ENCODE peak calls at places on chromosomes 6 and 20, in nine cellular contexts. M, T, H, J, Q, F, L, U and X are unnamed samples.
A peak's percentile ranks its signal among the peaks of the same experiment; 100 is the strongest.

GRCh38 chr6:26141378-26141901 is 54.2 kb downstream of the HFE start:
- DNase-seq in M (no peak), T (no peak), H (peak; percentile 66), J (no peak), Q (no peak), F (no peak), L (no peak), U (no peak), X (no peak)

GRCh38 chr6:19803331-19804330 is 33.5 kb upstream of the ID4 start:
- DNase-seq in M (no peak), T (peak; percentile 19), H (no peak), J (no peak), Q (no peak), F (no peak), L (no peak), U (no peak), X (no peak)

GRCh38 chr6:90940812-90941481 is 354.1 kb upstream of the MAP3K7 start:
- DNase-seq in M (no peak), T (peak; percentile 66), H (no peak), J (no peak), Q (peak; percentile 57), F (no peak), L (no peak), U (no peak), X (no peak)

GRCh38 chr6:73728548-73729205 is 32.7 kb downstream of the CD109 start:
- DNase-seq in M (no peak), T (no peak), H (no peak), J (no peak), Q (no peak), F (no peak), L (no peak), U (no peak), X (no peak)

GRCh38 chr6:123829302-123829953 is 25.8 kb downstream of the NKAIN2 start:
- DNase-seq in M (no peak), T (peak; percentile 19), H (no peak), J (no peak), Q (peak; percentile 0), F (no peak), L (no peak), U (no peak), X (no peak)

GRCh38 chr20:56418385-56418861 is 6.4 kb downstream of the CASS4 start:
- DNase-seq in M (no peak), T (no peak), H (no peak), J (no peak), Q (no peak), F (no peak), L (no peak), U (no peak), X (no peak)

GRCh38 chr6:55260181-55260580 is 67.1 kb upstream of the GFRAL start:
- DNase-seq in M (no peak), T (no peak), H (no peak), J (no peak), Q (no peak), F (no peak), L (no peak), U (no peak), X (no peak)

GRCh38 chr20:25459916-25460590 is 52.6 kb downstream of the GINS1 start:
- DNase-seq in M (no peak), T (no peak), H (no peak), J (no peak), Q (no peak), F (no peak), L (no peak), U (no peak), X (no peak)

GRCh38 chr20:14712302-14712739 is 374.9 kb upstream of the FLRT3 start:
- DNase-seq in M (no peak), T (peak; percentile 67), H (peak; percentile 23), J (no peak), Q (peak; percentile 90), F (peak; percentile 29), L (no peak), U (no peak), X (no peak)

GRCh38 chr20:43941476-43942212 is 27.0 kb downstream of the TOX2 start:
- DNase-seq in M (no peak), T (peak; percentile 39), H (no peak), J (no peak), Q (peak; percentile 82), F (no peak), L (no peak), U (no peak), X (no peak)

GRCh38 chr20:11117808-11118528 is 444.2 kb upstream of the JAG1 start:
- DNase-seq in M (no peak), T (peak; percentile 93), H (no peak), J (no peak), Q (peak; percentile 78), F (no peak), L (peak; percentile 14), U (no peak), X (no peak)

GRCh38 chr6:3151705-3152104 is 5.6 kb downstream of the TUBB2A start:
- DNase-seq in M (no peak), T (no peak), H (peak; percentile 53), J (no peak), Q (no peak), F (no peak), L (no peak), U (no peak), X (no peak)

GRCh38 chr6:139173172-139173571 is 38.3 kb downstream of the HECA start:
- DNase-seq in M (no peak), T (peak; percentile 5), H (no peak), J (no peak), Q (peak; percentile 12), F (no peak), L (no peak), U (no peak), X (no peak)

GRCh38 chr6:159693894-159694545 is 979 bp upstream of the SOD2 start:
- DNase-seq in M (peak; percentile 52), T (peak; percentile 36), H (peak; percentile 62), J (no peak), Q (no peak), F (peak; percentile 73), L (peak; percentile 74), U (peak; percentile 55), X (peak; percentile 39)
- TF ChIP-seq POLR2A in M (no peak), T (no peak), H (no peak), J (no peak), Q (no peak), F (peak; percentile 44), L (no peak), U (no peak), X (no peak)

GRCh38 chr20:63979549-63980316 is at the start of gene SAMD10:
- DNase-seq in M (peak; percentile 56), T (peak; percentile 53), H (peak; percentile 65), J (peak; percentile 91), Q (no peak), F (no peak), L (peak; percentile 42), U (peak; percentile 61), X (peak; percentile 33)
- TF ChIP-seq POLR2A in M (no peak), T (no peak), H (no peak), J (no peak), Q (no peak), F (no peak), L (no peak), U (no peak), X (no peak)

DNA sequence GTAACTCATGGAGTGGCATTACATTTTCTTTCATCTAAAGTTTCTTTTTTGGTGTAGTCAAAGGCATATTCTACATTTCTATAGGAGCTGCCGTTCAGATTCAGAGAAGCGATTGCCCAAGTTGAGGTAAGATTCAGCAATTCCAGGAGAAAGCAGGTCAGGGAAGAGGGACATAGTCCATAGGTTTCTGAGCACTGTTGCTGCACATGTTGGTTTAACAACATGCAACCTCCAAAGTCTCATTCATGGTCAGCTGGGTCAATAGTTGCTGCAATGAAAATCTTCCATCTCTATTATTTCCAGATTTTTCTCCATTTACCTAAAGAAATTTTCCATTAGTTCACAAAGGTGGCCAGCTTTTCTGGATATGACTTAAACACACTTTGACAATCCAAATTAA is 682.3 kb upstream of the MAN1A1 start:
- DNase-seq in M (no peak), T (no peak), H (no peak), J (no peak), Q (no peak), F (no peak), L (no peak), U (no peak), X (no peak)
- TF ChIP-seq POLR2A in M (no peak), T (no peak), H (no peak), J (no peak), Q (no peak), F (no peak), L (no peak), U (no peak), X (no peak)

GRCh38 chr6:93420163-93420806 is 926 bp upstream of the EPHA7 start:
- DNase-seq in M (no peak), T (no peak), H (no peak), J (no peak), Q (no peak), F (no peak), L (no peak), U (no peak), X (no peak)

GRCh38 chr6:93417421-93417996 is 1.9 kb downstream of the EPHA7 start:
- DNase-seq in M (no peak), T (no peak), H (no peak), J (no peak), Q (peak; percentile 19), F (no peak), L (no peak), U (no peak), X (no peak)

GRCh38 chr6:93418448-93419303 is 683 bp downstream of the EPHA7 start:
- DNase-seq in M (no peak), T (no peak), H (peak; percentile 29), J (peak; percentile 78), Q (peak; percentile 4), F (peak; percentile 40), L (peak; percentile 9), U (peak; percentile 27), X (peak; percentile 24)

GRCh38 chr6:93418113-93418447 is 1.3 kb downstream of the EPHA7 start:
- DNase-seq in M (no peak), T (no peak), H (no peak), J (no peak), Q (no peak), F (no peak), L (no peak), U (no peak), X (no peak)

GRCh38 chr6:93419304-93420162 is at the start of gene EPHA7:
- DNase-seq in M (peak; percentile 80), T (peak; percentile 76), H (peak; percentile 95), J (peak; percentile 90), Q (peak; percentile 74), F (peak; percentile 96), L (peak; percentile 90), U (peak; percentile 84), X (peak; percentile 93)
- TF ChIP-seq POLR2A in M (no peak), T (no peak), H (no peak), J (peak; percentile 68), Q (peak; percentile 12), F (peak; percentile 20), L (no peak), U (no peak), X (peak; percentile 58)

DNA sequence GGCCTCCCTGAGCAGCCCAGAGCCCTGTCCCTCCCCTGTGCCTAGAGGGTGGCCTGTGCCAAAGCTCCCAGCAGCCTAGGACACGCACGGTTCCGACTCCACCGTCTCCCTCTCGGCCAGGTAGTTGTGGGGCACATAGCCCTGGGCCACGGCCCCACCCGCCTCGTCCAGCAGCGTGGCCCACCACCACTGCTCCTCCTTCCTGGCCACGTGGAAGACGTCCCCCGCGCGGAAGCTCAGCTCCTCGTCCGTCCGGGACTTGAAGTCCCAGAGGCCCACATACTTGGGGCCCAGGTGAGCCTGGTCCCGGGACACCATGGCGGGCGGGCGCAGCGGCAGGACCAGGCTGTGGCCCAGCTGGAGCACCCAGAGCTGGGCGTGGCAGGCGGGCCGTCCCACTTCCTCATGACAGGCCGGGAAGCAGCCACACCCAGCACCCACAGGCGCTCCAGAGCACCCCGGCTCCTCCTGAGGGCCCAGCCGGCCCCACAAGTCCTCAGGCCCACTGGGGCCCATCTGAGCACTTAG is at the start of gene PTK6:
- DNase-seq in M (peak; percentile 84), T (no peak), H (peak; percentile 64), J (peak; percentile 90), Q (peak; percentile 70), F (no peak), L (no peak), U (peak; percentile 74), X (no peak)
- TF ChIP-seq POLR2A in M (no peak), T (no peak), H (no peak), J (no peak), Q (peak; percentile 44), F (no peak), L (no peak), U (no peak), X (no peak)